ENCODE peak calls at places on chromosomes 1 and 21, in four cellular contexts. Z, I, O and W are unnamed samples.

GRCh38 chr1:228434674-228435073 is 18.0 kb upstream of the TRIM17 start:
- DNase-seq in Z (no peak), I (no peak), O (no peak), W (peak; percentile 66)

GRCh38 chr1:50368179-50369007 is 54.9 kb downstream of the DMRTA2 start:
- DNase-seq in Z (no peak), I (peak; percentile 78), O (peak; percentile 92), W (peak; percentile 86)

GRCh38 chr1:204130989-204131892 is 20.6 kb downstream of the ETNK2 start:
- DNase-seq in Z (no peak), I (no peak), O (no peak), W (peak; percentile 24)

GRCh38 chr1:109395602-109396512 is 1.9 kb downstream of the SORT1 start:
- DNase-seq in Z (no peak), I (no peak), O (no peak), W (peak; percentile 80)

GRCh38 chr1:27872059-27872801 is at the start of gene THEMIS2:
- DNase-seq in Z (no peak), I (peak; percentile 97), O (peak; percentile 88), W (peak; percentile 86)

GRCh38 chr1:224879404-224879803 is 50.1 kb upstream of the DNAH14 start:
- DNase-seq in Z (no peak), I (no peak), O (no peak), W (no peak)

GRCh38 chr1:46181343-46182260 is 5.3 kb upstream of the P3R3URF start:
- DNase-seq in Z (no peak), I (no peak), O (no peak), W (no peak)

GRCh38 chr1:19028110-19028509 is 71.6 kb upstream of the IFFO2 start:
- DNase-seq in Z (no peak), I (no peak), O (no peak), W (peak; percentile 58)

GRCh38 chr1:161721738-161722343 is 497 bp downstream of the FCRLB start:
- DNase-seq in Z (no peak), I (peak; percentile 67), O (no peak), W (no peak)

GRCh38 chr1:172733815-172734214 is 74.9 kb downstream of the FASLG start:
- DNase-seq in Z (no peak), I (no peak), O (no peak), W (no peak)

GRCh38 chr1:181033128-181033798 is 520 bp upstream of the MR1 start:
- DNase-seq in Z (peak; percentile 65), I (no peak), O (no peak), W (no peak)

GRCh38 chr1:171251042-171251740 is 2.9 kb downstream of the FMO1 start:
- DNase-seq in Z (no peak), I (no peak), O (peak; percentile 61), W (peak; percentile 72)

GRCh38 chr1:243420968-243421675 is 165.3 kb downstream of the SDCCAG8 start:
- DNase-seq in Z (no peak), I (no peak), O (no peak), W (no peak)

GRCh38 chr1:243421784-243422183 is 165.9 kb downstream of the SDCCAG8 start:
- DNase-seq in Z (no peak), I (no peak), O (no peak), W (peak; percentile 55)

GRCh38 chr1:243420369-243420768 is 164.5 kb downstream of the SDCCAG8 start:
- DNase-seq in Z (no peak), I (no peak), O (no peak), W (no peak)

GRCh38 chr1:243428084-243428483 is 172.2 kb downstream of the SDCCAG8 start:
- DNase-seq in Z (no peak), I (no peak), O (no peak), W (no peak)

DNA sequence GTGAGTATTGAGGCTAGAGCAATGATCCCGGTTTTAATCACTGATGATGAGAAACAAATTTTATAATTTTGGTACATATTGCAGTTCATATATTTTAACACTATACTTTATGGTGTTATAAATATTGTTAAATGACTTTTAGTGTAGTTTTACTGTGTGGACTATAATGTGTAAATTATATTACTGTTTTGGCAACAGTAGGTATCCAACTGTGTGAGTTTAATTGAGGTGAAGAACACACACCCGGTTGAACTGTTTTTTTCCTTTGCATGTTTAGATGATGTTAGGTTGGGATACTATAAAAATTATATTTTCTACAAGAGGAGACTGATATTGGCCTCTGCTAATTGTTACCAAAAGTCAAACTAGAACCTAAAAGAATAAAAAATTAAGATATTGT is 166.5 kb downstream of the SDCCAG8 start:
- DNase-seq in Z (no peak), I (no peak), O (no peak), W (no peak)
- H3K27ac ChIP-seq in Z (no peak overlapping the region), I (no peak overlapping the region), O (no peak overlapping the region), W (no peak overlapping the region)

GRCh38 chr21:37061926-37062591 is 10.8 kb downstream of the PIGP start:
- DNase-seq in Z (no peak), I (no peak), O (no peak), W (no peak)
- TF ChIP-seq CREB1 in Z (no peak), I (no peak), O (no peak), W (no peak)

GRCh38 chr1:164563821-164564251 is 4.9 kb downstream of the PBX1 start:
- DNase-seq in Z (no peak), I (no peak), O (no peak), W (no peak)
- H3K27ac ChIP-seq in Z (no peak overlapping the region), I (no peak overlapping the region), O (no peak overlapping the region), W (peak overlapping the region; percentile 29)

DNA sequence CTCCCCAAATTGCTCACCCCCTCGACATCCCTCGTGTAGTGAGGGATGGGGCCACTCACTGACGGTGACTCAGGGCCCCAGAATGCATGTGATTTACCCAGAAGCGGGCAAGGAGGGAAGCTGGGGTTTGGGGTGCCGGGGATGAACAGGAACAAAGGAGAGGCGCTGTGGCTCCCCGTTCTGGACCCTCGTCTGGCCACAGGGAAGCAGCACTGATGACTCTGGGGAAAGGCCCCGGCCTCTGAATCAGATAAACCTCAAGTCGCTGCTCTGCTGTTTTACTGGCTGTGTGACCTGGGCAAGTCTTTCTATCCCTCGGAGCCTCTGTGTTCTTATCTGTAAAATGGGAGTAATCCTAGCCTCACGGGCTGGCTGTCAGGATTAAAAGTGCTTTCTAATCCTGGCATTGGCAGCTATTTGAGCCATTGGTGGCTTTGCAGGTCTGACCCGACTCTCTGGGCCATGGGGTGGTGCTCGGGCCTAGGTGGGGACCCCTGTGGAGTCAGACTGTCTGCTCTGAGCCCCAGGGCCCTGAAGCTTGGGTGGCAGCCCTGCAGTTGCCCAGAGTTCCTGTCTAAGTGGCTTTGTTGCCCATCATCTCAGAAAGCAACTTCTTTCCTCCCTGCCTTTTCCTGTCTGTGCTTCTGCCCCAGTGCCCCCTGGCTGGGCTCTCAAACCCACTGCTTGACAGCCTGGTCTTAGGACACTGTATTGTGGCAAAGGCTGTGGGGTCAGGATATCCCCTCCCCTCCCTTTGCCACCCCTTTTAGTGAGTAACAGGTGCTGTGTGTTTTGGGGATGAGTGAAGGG is 5.5 kb downstream of the TNFRSF1B start:
- DNase-seq in Z (no peak), I (no peak), O (no peak), W (no peak)
- TF ChIP-seq CREB1 in Z (no peak), I (no peak), O (no peak), W (no peak)

GRCh38 chr1:6700853-6701436 is 671 bp downstream of the DNAJC11 start:
- DNase-seq in Z (no peak), I (no peak), O (no peak), W (no peak)
- H3K27ac ChIP-seq in Z (peak overlapping the region; percentile 87), I (peak overlapping the region; percentile 96), O (peak overlapping the region; percentile 97), W (peak overlapping the region; percentile 84)

GRCh38 chr1:67559222-67559700 is 125.7 kb upstream of the GADD45A start:
- DNase-seq in Z (no peak), I (peak; percentile 63), O (no peak), W (peak; percentile 29)
- TF ChIP-seq CREB1 in Z (no peak), I (no peak), O (no peak), W (no peak)

GRCh38 chr1:11792106-11792505 is 13.7 kb downstream of the MTHFR start:
- DNase-seq in Z (no peak), I (no peak), O (no peak), W (no peak)
- H3K27ac ChIP-seq in Z (no peak overlapping the region), I (peak overlapping the region; percentile 73), O (no peak overlapping the region), W (no peak overlapping the region)

DNA sequence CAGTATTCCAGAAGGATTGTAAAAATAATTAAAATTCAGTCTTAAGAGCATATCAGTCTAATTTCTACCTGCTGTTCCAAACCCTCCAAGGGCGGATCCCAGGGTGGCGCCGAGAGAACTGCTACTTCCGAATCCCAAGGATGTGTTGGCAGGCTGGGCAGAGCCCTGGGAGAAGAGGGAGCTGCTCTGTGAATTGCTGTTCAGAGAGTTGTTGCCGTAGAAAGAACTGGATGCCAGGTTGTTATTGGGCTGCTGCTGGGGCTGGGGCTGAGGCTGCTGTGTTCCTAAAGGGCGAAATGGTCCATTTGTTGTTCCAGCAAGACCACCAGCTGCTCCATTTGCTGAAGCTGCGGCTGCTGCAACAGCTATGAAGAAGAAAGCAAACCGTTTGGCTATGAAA is 57.4 kb upstream of the SDC3 start:
- DNase-seq in Z (no peak), I (no peak), O (no peak), W (no peak)
- TF ChIP-seq CREB1 in Z (no peak), I (no peak), O (no peak), W (no peak)

GRCh38 chr1:63674865-63675815 is 81.9 kb downstream of the PGM1 start:
- DNase-seq in Z (no peak), I (no peak), O (no peak), W (no peak)
- H3K27ac ChIP-seq in Z (no peak overlapping the region), I (no peak overlapping the region), O (no peak overlapping the region), W (no peak overlapping the region)